ENCODE peak calls at places on chromosome 10, in four cellular contexts. K, U, I and G are unnamed samples.

GRCh38 chr10:26479766-26480492 is 41.8 kb downstream of the APBB1IP start:
- DNase-seq in K (no peak), U (peak; percentile 43), I (no peak), G (no peak)

GRCh38 chr10:15370212-15370740 is 813 bp downstream of the FAM171A1 start:
- DNase-seq in K (no peak), U (peak; percentile 8), I (peak; percentile 51), G (no peak)

GRCh38 chr10:29657719-29658274 is 23.0 kb upstream of the SVIL start:
- DNase-seq in K (peak; percentile 38), U (peak; percentile 17), I (no peak), G (no peak)

GRCh38 chr10:21372651-21373410 is 152.7 kb downstream of the SKIDA1 start:
- DNase-seq in K (peak; percentile 96), U (peak; percentile 6), I (peak; percentile 38), G (no peak)

GRCh38 chr10:48502791-48503190 is 102.1 kb downstream of the ARHGAP22 start:
- DNase-seq in K (no peak), U (no peak), I (no peak), G (no peak)

GRCh38 chr10:3185386-3185785 is 12.8 kb upstream of the PITRM1 start:
- DNase-seq in K (no peak), U (no peak), I (no peak), G (no peak)

GRCh38 chr10:69160809-69161225 is 19.2 kb upstream of the SUPV3L1 start:
- DNase-seq in K (no peak), U (no peak), I (no peak), G (no peak)

GRCh38 chr10:121695731-121696464 is 97.7 kb upstream of the FGFR2 start:
- DNase-seq in K (no peak), U (no peak), I (no peak), G (no peak)

GRCh38 chr10:35640474-35640873 is 1.6 kb downstream of the FZD8 start:
- DNase-seq in K (peak; percentile 82), U (no peak), I (peak; percentile 59), G (peak; percentile 46)

GRCh38 chr10:91551856-91552255 is 81.0 kb downstream of the PPP1R3C start:
- DNase-seq in K (peak; percentile 78), U (no peak), I (peak; percentile 80), G (peak; percentile 48)

GRCh38 chr10:117926491-117926890 is 120.2 kb downstream of the RAB11FIP2 start:
- DNase-seq in K (peak; percentile 39), U (no peak), I (no peak), G (no peak)

GRCh38 chr10:133456041-133456951 is 2.6 kb downstream of the SCART1 start:
- DNase-seq in K (no peak), U (no peak), I (no peak), G (no peak)

GRCh38 chr10:114808982-114809381 is 12.6 kb upstream of the FHIP2A start:
- DNase-seq in K (no peak), U (no peak), I (no peak), G (no peak)

GRCh38 chr10:34612446-34612845 is 202.7 kb downstream of the PARD3 start:
- DNase-seq in K (no peak), U (no peak), I (no peak), G (no peak)

GRCh38 chr10:114751856-114752255 is 69.7 kb upstream of the FHIP2A start:
- DNase-seq in K (no peak), U (no peak), I (no peak), G (no peak)

GRCh38 chr10:132458595-132459251 is 61.7 kb downstream of the PWWP2B start:
- DNase-seq in K (peak; percentile 60), U (peak; percentile 77), I (peak; percentile 95), G (peak; percentile 36)

GRCh38 chr10:86401588-86402282 is 35.1 kb upstream of the GRID1 start:
- DNase-seq in K (peak; percentile 36), U (peak; percentile 17), I (peak; percentile 48), G (no peak)

GRCh38 chr10:36591436-36591835 is 534.0 kb upstream of the ANKRD30A start:
- DNase-seq in K (peak; percentile 35), U (no peak), I (no peak), G (no peak)

GRCh38 chr10:76033457-76034196 is 602.2 kb downstream of the LRMDA start:
- DNase-seq in K (no peak), U (no peak), I (no peak), G (no peak)

GRCh38 chr10:68871105-68871711 is 29.9 kb upstream of the DDX50 start:
- DNase-seq in K (peak; percentile 77), U (no peak), I (peak; percentile 31), G (no peak)

GRCh38 chr10:17622061-17622460 is 4.9 kb upstream of the HACD1 start:
- DNase-seq in K (no peak), U (no peak), I (no peak), G (no peak)

GRCh38 chr10:30602747-30603146 is 26.8 kb downstream of the LYZL2 start:
- DNase-seq in K (no peak), U (no peak), I (no peak), G (no peak)

GRCh38 chr10:104614245-104614831 is 26.8 kb upstream of the SORCS3 start:
- DNase-seq in K (peak; percentile 56), U (no peak), I (peak; percentile 70), G (no peak)

GRCh38 chr10:2688958-2689357 is 378.4 kb upstream of the PFKP start:
- DNase-seq in K (no peak), U (no peak), I (no peak), G (no peak)

GRCh38 chr10:100004805-100005510 is 4.8 kb downstream of the DNMBP start:
- DNase-seq in K (no peak), U (no peak), I (no peak), G (no peak)